ENCODE peak calls at places on chromosomes 13 and 19, in eight cellular contexts. U is stimulated activated CD4-positive, alpha-beta T cell treated with anti-CD3 and anti-CD28 coated beads, Interleukin-2, amount 100 ng/mL, for 48 hours; J is substantia nigra; A is left kidney; E is fibroblast of mammary gland; C is stimulated activated CD8-positive, alpha-beta memory T cell treated with anti-CD3 and anti-CD28 coated beads, Interleukin-15, amount 100 ng/mL, for 48 hours; X is astrocyte of the hippocampus; Z is renal cortical epithelial cell. B is an unnamed sample.

GRCh38 chr13:54841682-54842081 is 1813.1 kb downstream of the OLFM4 start:
- DNase-seq in C (no peak), Z (no peak), U (no peak), A (no peak), J (no peak), E (no peak), X (no peak), B (no peak)

GRCh38 chr13:36124236-36124822 is 6.9 kb downstream of the DCLK1 start:
- DNase-seq in U (no peak), A (no peak), E (peak; percentile 75), Z (peak; percentile 68), J (peak; percentile 24), X (peak; percentile 96), C (no peak), B (peak; percentile 72)

GRCh38 chr13:73090116-73090811 is 31.5 kb downstream of the KLF5 start:
- DNase-seq in E (peak; percentile 80), U (no peak), X (peak; percentile 84), C (no peak), Z (peak; percentile 98), J (no peak), A (peak; percentile 30), B (peak; percentile 11)

GRCh38 chr19:17306285-17306714 is 628 bp downstream of the MRPL34 start:
- DNase-seq in Z (no peak), E (no peak), X (no peak), A (no peak), J (no peak), C (no peak), U (no peak), B (no peak)

GRCh38 chr19:35199481-35199880 is 29.1 kb downstream of the FAM187B start:
- DNase-seq in Z (no peak), X (no peak), E (no peak), C (no peak), A (no peak), U (no peak), J (no peak), B (no peak)

GRCh38 chr13:100733261-100733660 is 58.7 kb upstream of the TMTC4 start:
- DNase-seq in A (no peak), J (no peak), C (no peak), X (no peak), E (no peak), Z (no peak), U (no peak), B (no peak)

GRCh38 chr19:10662384-10663251 is 8.5 kb downstream of the ILF3 start:
- DNase-seq in Z (peak; percentile 87), A (no peak), X (peak; percentile 64), E (peak; percentile 63), J (no peak), C (no peak), U (no peak), B (peak; percentile 16)

GRCh38 chr19:35169226-35169995 is 14.9 kb downstream of the FXYD5 start:
- DNase-seq in J (no peak), C (no peak), E (no peak), X (no peak), A (no peak), Z (no peak), U (no peak), B (no peak)

GRCh38 chr19:45110811-45111210 is 17.8 kb downstream of the PPP1R37 start:
- DNase-seq in Z (no peak), E (no peak), C (no peak), X (no peak), A (no peak), J (no peak), U (no peak), B (no peak)

GRCh38 chr19:2561895-2562294 is 86.0 kb downstream of the GADD45B start:
- DNase-seq in Z (no peak), J (no peak), U (peak; percentile 55), X (no peak), E (no peak), A (no peak), C (peak; percentile 86), B (no peak)

GRCh38 chr13:40639226-40639681 is 27.2 kb downstream of the FOXO1 start:
- DNase-seq in E (peak; percentile 79), A (no peak), J (peak; percentile 15), X (no peak), Z (peak; percentile 86), C (no peak), U (no peak), B (peak; percentile 49)

GRCh38 chr13:27851049-27851448 is 58.8 kb downstream of the GSX1 start:
- DNase-seq in X (no peak), Z (no peak), A (no peak), U (no peak), C (no peak), E (no peak), J (no peak), B (no peak)

GRCh38 chr19:12564016-12564664 is 12.9 kb upstream of the ZNF564 start:
- DNase-seq in U (peak; percentile 95), Z (peak; percentile 72), X (peak; percentile 94), A (peak; percentile 93), J (peak; percentile 90), E (peak; percentile 86), C (peak; percentile 78), B (peak; percentile 84)

GRCh38 chr19:55602104-55603001 is 2.3 kb downstream of the ZNF524 start:
- DNase-seq in J (no peak), U (no peak), Z (no peak), C (no peak), A (no peak), X (no peak), E (no peak), B (no peak)

GRCh38 chr19:7970716-7971448 is 27.4 kb upstream of the TIMM44 start:
- DNase-seq in Z (no peak), U (peak; percentile 15), A (peak; percentile 87), J (no peak), E (peak; percentile 52), X (peak; percentile 69), C (no peak), B (peak; percentile 13)

GRCh38 chr19:17398902-17399527 is 5.0 kb upstream of the CCDC194 start:
- DNase-seq in X (no peak), Z (no peak), U (no peak), A (no peak), J (no peak), C (no peak), E (no peak), B (no peak)

GRCh38 chr13:22336460-22336859 is 665.6 kb downstream of the FGF9 start:
- DNase-seq in C (no peak), E (no peak), A (no peak), Z (no peak), U (no peak), J (no peak), X (no peak), B (no peak)

GRCh38 chr13:67229438-67230242 is 496 bp downstream of the PCDH9 start:
- DNase-seq in Z (peak; percentile 5), A (no peak), C (no peak), U (no peak), J (peak; percentile 57), E (no peak), X (peak; percentile 44), B (no peak)